ENCODE peak calls at places on chromosomes 4 and X, in four cellular contexts. Q is HepG2, Y is SK-N-SH, U is HCT116. K is an unnamed sample.

GRCh38 chrX:70613295-70613694 is 168.7 kb downstream of the DLG3 start:
- DNase-seq in Q (no peak), Y (no peak), U (no peak), K (no peak)

GRCh38 chr4:165783626-165784025 is 89.4 kb upstream of the TLL1 start:
- DNase-seq in Q (no peak), Y (no peak), U (no peak), K (no peak)

GRCh38 chr4:52925531-52925968 is 63.4 kb downstream of the RASL11B start:
- DNase-seq in Q (no peak), Y (no peak), U (no peak), K (no peak)

GRCh38 chr4:101696276-101697010 is 94.1 kb upstream of the BANK1 start:
- DNase-seq in Q (no peak), Y (no peak), U (no peak), K (no peak)

GRCh38 chrX:132908891-132909290 is 49.5 kb downstream of the HS6ST2 start:
- DNase-seq in Q (no peak), Y (peak), U (no peak), K (no peak)

GRCh38 chr4:7735961-7736360 is 203.7 kb downstream of the AFAP1 start:
- DNase-seq in Q (no peak), Y (no peak), U (no peak), K (no peak)

GRCh38 chr4:26731342-26731741 is 129.3 kb upstream of the STIM2 start:
- DNase-seq in Q (no peak), Y (no peak), U (no peak), K (no peak)

GRCh38 chr4:145679520-145679919 is 426 bp upstream of the C4orf51 start:
- DNase-seq in Q (peak), Y (no peak), U (peak), K (no peak)

GRCh38 chr4:93063325-93063724 is 759.6 kb downstream of the GRID2 start:
- DNase-seq in Q (no peak), Y (no peak), U (no peak), K (no peak)

GRCh38 chr4:21973850-21974249 is 25.3 kb upstream of the KCNIP4 start:
- DNase-seq in Q (no peak), Y (no peak), U (no peak), K (no peak)

GRCh38 chrX:74242050-74242449 is 61.9 kb upstream of the ZCCHC13 start:
- DNase-seq in Q (peak), Y (no peak), U (no peak), K (no peak)

GRCh38 chrX:133698298-133698697 is 283.0 kb upstream of the GPC4 start:
- DNase-seq in Q (no peak), Y (peak), U (no peak), K (no peak)

GRCh38 chr4:158870282-158871049 is 101.6 kb downstream of the FNIP2 start:
- DNase-seq in Q (no peak), Y (peak), U (no peak), K (no peak)

GRCh38 chr4:5956285-5957021 is 61.8 kb downstream of the C4orf50 start:
- DNase-seq in Q (peak), Y (peak), U (no peak), K (peak)

GRCh38 chrX:102155806-102156179 is at the start of gene BEX5:
- DNase-seq in Q (no peak), Y (peak), U (no peak), K (peak)

GRCh38 chr4:149168645-149169044 is 647.0 kb downstream of the IQCM start:
- DNase-seq in Q (no peak), Y (no peak), U (no peak), K (no peak)

GRCh38 chrX:72382199-72382590 is 76.5 kb upstream of the CITED1 start:
- DNase-seq in Q (no peak), Y (no peak), U (no peak), K (no peak)

GRCh38 chr4:146585761-146586333 is 52.8 kb upstream of the POU4F2 start:
- DNase-seq in Q (no peak), Y (no peak), U (no peak), K (no peak)

GRCh38 chrX:139881572-139881971 is 51.3 kb downstream of the ATP11C start:
- DNase-seq in Q (no peak), Y (no peak), U (no peak), K (no peak)

GRCh38 chr4:19982556-19982955 is 269.1 kb upstream of the SLIT2 start:
- DNase-seq in Q (no peak), Y (no peak), U (no peak), K (no peak)

GRCh38 chr4:185932491-185932890 is 120.5 kb upstream of the SORBS2 start:
- DNase-seq in Q (no peak), Y (no peak), U (no peak), K (no peak)

GRCh38 chr4:151045907-151046306 is 30.8 kb upstream of the LRBA start:
- DNase-seq in Q (peak), Y (peak), U (peak), K (peak)

GRCh38 chrX:45712067-45712466 is 511.4 kb upstream of the DIPK2B start:
- DNase-seq in Q (no peak), Y (no peak), U (no peak), K (no peak)

GRCh38 chr4:176185068-176185467 is 10.3 kb downstream of the SPATA4 start:
- DNase-seq in Q (no peak), Y (no peak), U (no peak), K (no peak)

GRCh38 chrX:74509989-74510388 is 88.7 kb downstream of the SLC16A2 start:
- DNase-seq in Q (no peak), Y (no peak), U (no peak), K (no peak)

GRCh38 chr4:147361726-147362125 is 119.2 kb upstream of the EDNRA start:
- DNase-seq in Q (no peak), Y (no peak), U (peak), K (no peak)

GRCh38 chrX:101617211-101618191 is at the start of gene ARMCX6:
- DNase-seq in Q (peak), Y (peak), U (peak), K (peak)

GRCh38 chr4:14221176-14221575 is 593.7 kb upstream of the BOD1L1 start:
- DNase-seq in Q (no peak), Y (no peak), U (no peak), K (no peak)

GRCh38 chrX:80174925-80175574 is 160.5 kb downstream of the TBX22 start:
- DNase-seq in Q (no peak), Y (no peak), U (no peak), K (no peak)

GRCh38 chr4:76850010-76850441 is 47.9 kb downstream of the SOWAHB start:
- DNase-seq in Q (peak), Y (no peak), U (peak), K (no peak)

GRCh38 chrX:13937370-13938052 is 92.2 kb downstream of the GEMIN8 start:
- DNase-seq in Q (no peak), Y (peak), U (no peak), K (no peak)

GRCh38 chr4:179858221-179858620 is 2385.0 kb upstream of the TENM3 start:
- DNase-seq in Q (no peak), Y (no peak), U (no peak), K (no peak)

GRCh38 chr4:183588169-183588675 is 70.8 kb downstream of the RWDD4 start:
- DNase-seq in Q (no peak), Y (no peak), U (no peak), K (no peak)

GRCh38 chr4:153119626-153120025 is 84.6 kb upstream of the TRIM2 start:
- DNase-seq in Q (no peak), Y (no peak), U (no peak), K (no peak)

GRCh38 chrX:38891641-38892413 is 90.6 kb downstream of the MID1IP1 start:
- DNase-seq in Q (no peak), Y (no peak), U (no peak), K (no peak)
- TF ChIP-seq JUND in Q (no peak), Y (no peak), U (no peak), K (no peak)

DNA sequence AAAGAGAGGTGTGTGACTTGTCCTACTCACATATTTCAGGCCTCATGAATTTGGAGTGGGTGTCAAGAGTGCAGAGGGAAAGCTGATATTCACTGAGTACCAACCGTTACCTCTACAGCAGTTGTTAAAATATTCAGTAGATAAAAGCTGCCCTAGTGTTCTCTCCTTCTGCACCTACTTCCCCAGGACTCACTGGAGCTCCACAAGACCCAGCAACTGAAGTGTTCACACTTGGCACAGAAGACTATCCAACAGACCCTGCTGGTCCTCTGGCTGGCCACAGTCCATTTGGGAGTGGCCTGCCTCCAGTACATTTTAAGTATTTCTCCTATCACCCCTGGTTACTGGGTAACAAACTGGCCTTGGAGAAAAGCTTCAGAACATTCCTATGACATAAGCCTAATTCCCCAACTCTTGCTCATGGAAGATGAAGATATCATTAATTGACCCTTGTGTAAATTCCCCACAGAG is 70.8 kb downstream of the PPARGC1A start:
- DNase-seq in Q (no peak), Y (no peak), U (no peak), K (no peak)
- TF ChIP-seq JUND in Q (no peak), Y (no peak), U (no peak), K (no peak)

DNA sequence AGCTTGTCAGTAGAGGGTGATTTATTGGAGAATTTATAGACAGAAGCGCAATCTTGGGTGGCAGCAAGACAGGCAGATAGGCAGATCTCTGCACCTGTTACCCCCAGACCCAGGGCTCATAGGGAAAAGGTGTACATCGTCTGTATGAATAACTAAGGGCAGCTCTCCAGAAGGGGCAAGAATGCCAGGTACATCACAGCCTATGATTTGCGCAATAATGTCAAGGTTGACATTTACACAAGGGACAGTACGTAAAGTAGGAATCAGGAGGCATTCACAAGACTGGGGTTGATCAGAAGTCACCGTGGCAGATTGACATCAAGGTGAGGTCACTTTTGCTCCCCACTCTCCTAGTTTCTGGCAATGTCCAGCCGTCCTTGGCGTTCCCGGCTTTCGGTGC is 524.1 kb downstream of the TRIML1 start:
- DNase-seq in Q (no peak), Y (no peak), U (no peak), K (no peak)
- TF ChIP-seq JUND in Q (no peak), Y (no peak), U (no peak), K (no peak)

GRCh38 chr4:182286035-182286434 is 42.8 kb downstream of the TENM3 start:
- DNase-seq in Q (no peak), Y (no peak), U (no peak), K (no peak)
- TF ChIP-seq JUND in Q (no peak), Y (peak), U (no peak), K (no peak)

GRCh38 chr4:1371151-1371830 is 24.3 kb downstream of the UVSSA start:
- DNase-seq in Q (no peak), Y (no peak), U (no peak), K (no peak)
- TF ChIP-seq JUND in Q (no peak), Y (no peak), U (no peak), K (no peak)

DNA sequence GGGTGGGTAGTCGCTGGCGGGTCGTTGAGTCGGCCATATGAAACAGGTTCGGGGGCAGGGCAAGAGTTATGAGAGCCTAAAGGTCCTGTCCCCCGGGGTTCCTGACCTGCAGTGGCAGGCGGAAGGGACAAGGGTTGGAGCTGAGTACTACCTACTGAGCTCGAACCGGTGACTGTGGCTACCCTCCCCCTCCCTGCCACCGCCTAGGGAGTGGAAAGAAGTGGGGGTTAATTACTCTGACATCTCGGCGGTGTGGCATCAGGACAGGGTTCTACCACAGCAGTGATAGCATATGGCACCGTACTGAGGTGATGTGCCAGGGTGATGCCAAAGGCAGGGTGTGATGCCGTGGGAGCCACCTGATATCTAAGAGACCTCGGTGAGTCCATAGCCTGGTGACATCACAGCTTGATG is 307 bp downstream of the ATG4A start:
- DNase-seq in Q (no peak), Y (no peak), U (peak), K (no peak)
- TF ChIP-seq JUND in Q (no peak), Y (no peak), U (no peak), K (no peak)

GRCh38 chrX:68511255-68511654 is 12.4 kb downstream of the YIPF6 start:
- DNase-seq in Q (peak), Y (peak), U (no peak), K (no peak)
- TF ChIP-seq JUND in Q (no peak), Y (no peak), U (no peak), K (no peak)

GRCh38 chr4:48543796-48544195 is 53.7 kb downstream of the ZAR1 start:
- DNase-seq in Q (no peak), Y (no peak), U (no peak), K (no peak)

GRCh38 chr4:48542888-48543287 is 52.8 kb downstream of the ZAR1 start:
- DNase-seq in Q (no peak), Y (no peak), U (no peak), K (no peak)

DNA sequence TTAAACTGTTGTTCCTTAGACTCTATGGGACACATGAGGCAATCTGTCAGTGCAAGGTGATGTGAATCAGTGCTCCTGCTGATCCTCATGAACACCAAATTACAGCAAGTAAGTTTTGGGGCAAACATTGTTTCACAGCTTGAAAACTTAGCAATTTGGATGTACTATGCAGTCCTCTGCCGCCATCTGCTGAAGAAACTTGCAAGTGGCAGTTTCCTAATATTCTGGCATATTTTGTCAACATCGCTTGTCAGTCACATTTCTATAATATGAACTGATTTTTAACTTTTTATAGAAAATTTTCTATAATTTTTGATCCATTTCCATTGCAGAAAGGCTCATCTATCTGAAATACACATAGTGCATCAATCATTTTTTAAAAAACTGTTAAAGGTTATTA is 56.3 kb downstream of the ZAR1 start:
- DNase-seq in Q (peak), Y (no peak), U (peak), K (peak)
- TF ChIP-seq JUND in Q (no peak), Y (no peak), U (no peak), K (no peak)

GRCh38 chr4:138178566-138178965 is 63.6 kb downstream of the SLC7A11 start:
- DNase-seq in Q (no peak), Y (no peak), U (no peak), K (no peak)
- TF ChIP-seq JUND in Q (no peak), Y (peak), U (no peak), K (no peak)

GRCh38 chrX:9352683-9353430 is 112.0 kb upstream of the TBL1X start:
- DNase-seq in Q (peak), Y (no peak), U (no peak), K (no peak)
- TF ChIP-seq JUND in Q (no peak), Y (no peak), U (no peak), K (no peak)

K was measured in T47D.